ENCODE peak calls at places on chromosome 22, in nine cellular contexts. One of them, this sample, is unnamed.

GRCh38 chr22:47257566-47257965 is 495.1 kb downstream of the TBC1D22A start:
- DNase-seq in SK-N-DZ: no peak
- DNase-seq in D341Med: no peak
- DNase-seq in RWPE1: no peak
- DNase-seq in Jurkat, Clone E6-1: no peak
- DNase-seq in activated CD4-positive, alpha-beta T cell treated with anti-CD3 and anti-CD28 coated beads for 48 hours: no peak
- DNase-seq in frontal cortex: no peak
- DNase-seq in ecto neural progenitor cell: no peak
- DNase-seq in stimulated activated CD4-positive, alpha-beta T cell treated with anti-CD3 and anti-CD28 coated beads, Interleukin-1b, Interleukin-23, amount 100 ng/mL, for 1 hour: no peak
- DNase-seq in this sample: no peak

GRCh38 chr22:24423519-24424000 is 3.8 kb upstream of the ADORA2A start:
- DNase-seq in stimulated activated CD4-positive, alpha-beta T cell treated with anti-CD3 and anti-CD28 coated beads, Interleukin-1b, Interleukin-23, amount 100 ng/mL, for 1 hour: peak; percentile 59
- DNase-seq in RWPE1: peak; percentile 43
- DNase-seq in frontal cortex: peak; percentile 92
- DNase-seq in SK-N-DZ: no peak
- DNase-seq in Jurkat, Clone E6-1: no peak
- DNase-seq in D341Med: peak; percentile 95
- DNase-seq in ecto neural progenitor cell: peak; percentile 86
- DNase-seq in activated CD4-positive, alpha-beta T cell treated with anti-CD3 and anti-CD28 coated beads for 48 hours: peak; percentile 75
- DNase-seq in this sample: peak; percentile 73

GRCh38 chr22:45863981-45864751 is 112.8 kb downstream of the WNT7B start:
- DNase-seq in D341Med: peak; percentile 83
- DNase-seq in SK-N-DZ: peak; percentile 82
- DNase-seq in stimulated activated CD4-positive, alpha-beta T cell treated with anti-CD3 and anti-CD28 coated beads, Interleukin-1b, Interleukin-23, amount 100 ng/mL, for 1 hour: peak; percentile 63
- DNase-seq in Jurkat, Clone E6-1: peak; percentile 56
- DNase-seq in activated CD4-positive, alpha-beta T cell treated with anti-CD3 and anti-CD28 coated beads for 48 hours: peak; percentile 86
- DNase-seq in RWPE1: peak; percentile 44
- DNase-seq in ecto neural progenitor cell: peak; percentile 88
- DNase-seq in frontal cortex: peak; percentile 73
- DNase-seq in this sample: peak; percentile 60

GRCh38 chr22:35893698-35894097 is 134.9 kb downstream of the RBFOX2 start:
- DNase-seq in RWPE1: no peak
- DNase-seq in SK-N-DZ: no peak
- DNase-seq in Jurkat, Clone E6-1: no peak
- DNase-seq in ecto neural progenitor cell: no peak
- DNase-seq in D341Med: no peak
- DNase-seq in stimulated activated CD4-positive, alpha-beta T cell treated with anti-CD3 and anti-CD28 coated beads, Interleukin-1b, Interleukin-23, amount 100 ng/mL, for 1 hour: no peak
- DNase-seq in activated CD4-positive, alpha-beta T cell treated with anti-CD3 and anti-CD28 coated beads for 48 hours: no peak
- DNase-seq in frontal cortex: no peak
- DNase-seq in this sample: no peak

GRCh38 chr22:48890693-48891554 is 936.7 kb downstream of the BRD1 start:
- DNase-seq in Jurkat, Clone E6-1: no peak
- DNase-seq in D341Med: peak; percentile 9
- DNase-seq in frontal cortex: no peak
- DNase-seq in SK-N-DZ: no peak
- DNase-seq in stimulated activated CD4-positive, alpha-beta T cell treated with anti-CD3 and anti-CD28 coated beads, Interleukin-1b, Interleukin-23, amount 100 ng/mL, for 1 hour: no peak
- DNase-seq in activated CD4-positive, alpha-beta T cell treated with anti-CD3 and anti-CD28 coated beads for 48 hours: no peak
- DNase-seq in RWPE1: no peak
- DNase-seq in ecto neural progenitor cell: peak; percentile 29
- DNase-seq in this sample: no peak

GRCh38 chr22:50569041-50569459 is 6.3 kb upstream of the SYCE3 start:
- DNase-seq in SK-N-DZ: no peak
- DNase-seq in stimulated activated CD4-positive, alpha-beta T cell treated with anti-CD3 and anti-CD28 coated beads, Interleukin-1b, Interleukin-23, amount 100 ng/mL, for 1 hour: no peak
- DNase-seq in D341Med: no peak
- DNase-seq in ecto neural progenitor cell: peak; percentile 36
- DNase-seq in activated CD4-positive, alpha-beta T cell treated with anti-CD3 and anti-CD28 coated beads for 48 hours: no peak
- DNase-seq in frontal cortex: no peak
- DNase-seq in RWPE1: no peak
- DNase-seq in Jurkat, Clone E6-1: no peak
- DNase-seq in this sample: peak; percentile 55

GRCh38 chr22:23305922-23306374 is 125.6 kb downstream of the BCR start:
- DNase-seq in Jurkat, Clone E6-1: no peak
- DNase-seq in frontal cortex: peak; percentile 86
- DNase-seq in D341Med: no peak
- DNase-seq in activated CD4-positive, alpha-beta T cell treated with anti-CD3 and anti-CD28 coated beads for 48 hours: no peak
- DNase-seq in SK-N-DZ: no peak
- DNase-seq in stimulated activated CD4-positive, alpha-beta T cell treated with anti-CD3 and anti-CD28 coated beads, Interleukin-1b, Interleukin-23, amount 100 ng/mL, for 1 hour: no peak
- DNase-seq in RWPE1: no peak
- DNase-seq in ecto neural progenitor cell: no peak
- DNase-seq in this sample: peak; percentile 69

GRCh38 chr22:28629420-28630184 is 50.0 kb downstream of the TTC28 start:
- DNase-seq in Jurkat, Clone E6-1: no peak
- DNase-seq in RWPE1: no peak
- DNase-seq in D341Med: peak; percentile 69
- DNase-seq in frontal cortex: no peak
- DNase-seq in stimulated activated CD4-positive, alpha-beta T cell treated with anti-CD3 and anti-CD28 coated beads, Interleukin-1b, Interleukin-23, amount 100 ng/mL, for 1 hour: no peak
- DNase-seq in ecto neural progenitor cell: no peak
- DNase-seq in activated CD4-positive, alpha-beta T cell treated with anti-CD3 and anti-CD28 coated beads for 48 hours: no peak
- DNase-seq in SK-N-DZ: no peak
- DNase-seq in this sample: no peak

GRCh38 chr22:40176921-40177737 is 596 bp upstream of the TNRC6B start:
- DNase-seq in SK-N-DZ: no peak
- DNase-seq in D341Med: no peak
- DNase-seq in stimulated activated CD4-positive, alpha-beta T cell treated with anti-CD3 and anti-CD28 coated beads, Interleukin-1b, Interleukin-23, amount 100 ng/mL, for 1 hour: peak; percentile 47
- DNase-seq in ecto neural progenitor cell: peak; percentile 63
- DNase-seq in RWPE1: no peak
- DNase-seq in activated CD4-positive, alpha-beta T cell treated with anti-CD3 and anti-CD28 coated beads for 48 hours: peak; percentile 86
- DNase-seq in Jurkat, Clone E6-1: peak; percentile 60
- DNase-seq in frontal cortex: no peak
- DNase-seq in this sample: peak; percentile 79

GRCh38 chr22:43014062-43014875 is 680 bp downstream of the PACSIN2 start:
- DNase-seq in Jurkat, Clone E6-1: no peak
- DNase-seq in activated CD4-positive, alpha-beta T cell treated with anti-CD3 and anti-CD28 coated beads for 48 hours: peak; percentile 45
- DNase-seq in frontal cortex: peak; percentile 56
- DNase-seq in stimulated activated CD4-positive, alpha-beta T cell treated with anti-CD3 and anti-CD28 coated beads, Interleukin-1b, Interleukin-23, amount 100 ng/mL, for 1 hour: no peak
- DNase-seq in ecto neural progenitor cell: peak; percentile 79
- DNase-seq in RWPE1: peak; percentile 20
- DNase-seq in D341Med: peak; percentile 78
- DNase-seq in SK-N-DZ: no peak
- DNase-seq in this sample: peak; percentile 71

GRCh38 chr22:39984006-39984405 is 10.7 kb upstream of the FAM83F start:
- DNase-seq in SK-N-DZ: no peak
- DNase-seq in Jurkat, Clone E6-1: no peak
- DNase-seq in D341Med: no peak
- DNase-seq in frontal cortex: no peak
- DNase-seq in activated CD4-positive, alpha-beta T cell treated with anti-CD3 and anti-CD28 coated beads for 48 hours: no peak
- DNase-seq in stimulated activated CD4-positive, alpha-beta T cell treated with anti-CD3 and anti-CD28 coated beads, Interleukin-1b, Interleukin-23, amount 100 ng/mL, for 1 hour: no peak
- DNase-seq in RWPE1: no peak
- DNase-seq in ecto neural progenitor cell: no peak
- DNase-seq in this sample: no peak

GRCh38 chr22:50672471-50673230 is at the start of gene SHANK3:
- DNase-seq in ecto neural progenitor cell: no peak
- DNase-seq in activated CD4-positive, alpha-beta T cell treated with anti-CD3 and anti-CD28 coated beads for 48 hours: no peak
- DNase-seq in Jurkat, Clone E6-1: peak; percentile 35
- DNase-seq in stimulated activated CD4-positive, alpha-beta T cell treated with anti-CD3 and anti-CD28 coated beads, Interleukin-1b, Interleukin-23, amount 100 ng/mL, for 1 hour: no peak
- DNase-seq in RWPE1: no peak
- DNase-seq in SK-N-DZ: no peak
- DNase-seq in D341Med: peak; percentile 41
- DNase-seq in frontal cortex: peak; percentile 48
- DNase-seq in this sample: peak; percentile 3

GRCh38 chr22:43236401-43237166 is 49.6 kb upstream of the TTLL12 start:
- DNase-seq in activated CD4-positive, alpha-beta T cell treated with anti-CD3 and anti-CD28 coated beads for 48 hours: no peak
- DNase-seq in stimulated activated CD4-positive, alpha-beta T cell treated with anti-CD3 and anti-CD28 coated beads, Interleukin-1b, Interleukin-23, amount 100 ng/mL, for 1 hour: no peak
- DNase-seq in SK-N-DZ: no peak
- DNase-seq in ecto neural progenitor cell: no peak
- DNase-seq in Jurkat, Clone E6-1: no peak
- DNase-seq in RWPE1: no peak
- DNase-seq in frontal cortex: no peak
- DNase-seq in D341Med: no peak
- DNase-seq in this sample: no peak

GRCh38 chr22:32355760-32356159 is 1.9 kb upstream of the RFPL3 start:
- DNase-seq in Jurkat, Clone E6-1: peak; percentile 8
- DNase-seq in SK-N-DZ: no peak
- DNase-seq in stimulated activated CD4-positive, alpha-beta T cell treated with anti-CD3 and anti-CD28 coated beads, Interleukin-1b, Interleukin-23, amount 100 ng/mL, for 1 hour: no peak
- DNase-seq in RWPE1: peak; percentile 13
- DNase-seq in frontal cortex: no peak
- DNase-seq in D341Med: no peak
- DNase-seq in ecto neural progenitor cell: no peak
- DNase-seq in activated CD4-positive, alpha-beta T cell treated with anti-CD3 and anti-CD28 coated beads for 48 hours: no peak
- DNase-seq in this sample: peak; percentile 35